ENCODE peak calls at places on chromosomes 2 and 18, in seven cellular contexts. J is right cardiac atrium; Y is effector memory CD4-positive, alpha-beta T cell; C is endothelial cell; H is activated CD8-positive, alpha-beta T cell treated with anti-CD3 and anti-CD28 coated beads, Interleukin-2, amount 10 ng/mL, durations not matched to agents 7 days and 5 days; G is activated T-cell treated with anti-CD3 and anti-CD28 coated beads for 1 hour; W is lower lobe of right lung. F is an unnamed sample.

GRCh38 chr2:68774569-68775271 is 40.1 kb downstream of the ARHGAP25 start:
- DNase-seq in Y (peak), J (peak), G (peak), H (peak), C (peak), W (peak), F (peak)

GRCh38 chr2:84838434-84839145 is 42.3 kb downstream of the TRABD2A start:
- DNase-seq in J (no peak), G (no peak), W (no peak), Y (no peak), C (no peak), H (no peak), F (no peak)

GRCh38 chr2:96161785-96162367 is 16.6 kb upstream of the DUSP2 start:
- DNase-seq in J (no peak), W (no peak), H (no peak), Y (no peak), C (no peak), G (no peak), F (no peak)

GRCh38 chr2:27773959-27774358 is 2.4 kb downstream of the MRPL33 start:
- DNase-seq in Y (no peak), H (no peak), J (no peak), G (no peak), C (no peak), W (no peak), F (no peak)

GRCh38 chr18:13221821-13222220 is 3.3 kb downstream of the LDLRAD4 start:
- DNase-seq in G (no peak), Y (no peak), J (peak), C (no peak), W (no peak), H (no peak), F (no peak)

GRCh38 chr2:95279435-95280035 is 5.3 kb downstream of the PROM2 start:
- DNase-seq in G (no peak), C (no peak), W (peak), J (no peak), Y (no peak), H (no peak), F (no peak)

GRCh38 chr2:134539946-134540345 is 178.9 kb downstream of the TMEM163 start:
- DNase-seq in G (no peak), J (no peak), Y (no peak), C (no peak), H (no peak), W (no peak), F (no peak)

GRCh38 chr18:79690071-79690470 is 10.5 kb downstream of the CTDP1 start:
- DNase-seq in C (no peak), W (no peak), J (no peak), Y (no peak), H (no peak), G (no peak), F (no peak)

GRCh38 chr18:50649821-50650220 is 89.9 kb downstream of the MAPK4 start:
- DNase-seq in C (no peak), J (peak), H (no peak), Y (no peak), G (no peak), W (peak), F (no peak)

GRCh38 chr18:9671214-9671613 is 36.9 kb upstream of the RAB31 start:
- DNase-seq in H (no peak), J (no peak), C (no peak), W (no peak), G (no peak), Y (no peak), F (no peak)

GRCh38 chr2:215419769-215420470 is 15.9 kb downstream of the FN1 start:
- DNase-seq in J (no peak), W (no peak), Y (no peak), G (no peak), C (no peak), H (no peak), F (no peak)

GRCh38 chr18:55735199-55735855 is 147.3 kb upstream of the TCF4 start:
- DNase-seq in J (no peak), H (no peak), Y (no peak), W (no peak), G (no peak), C (no peak), F (no peak)

GRCh38 chr18:79525556-79526467 is 130.1 kb downstream of the NFATC1 start:
- DNase-seq in Y (no peak), H (no peak), W (peak), C (no peak), G (no peak), J (peak), F (no peak)

GRCh38 chr18:76874643-76875389 is 52.5 kb downstream of the ZNF236 start:
- DNase-seq in J (no peak), Y (peak), H (no peak), G (no peak), C (peak), W (no peak), F (no peak)

GRCh38 chr2:48479923-48480322 is 50.0 kb upstream of the STON1 start:
- DNase-seq in J (no peak), W (no peak), H (no peak), G (no peak), Y (no peak), C (no peak), F (no peak)

GRCh38 chr2:19488009-19488691 is 129.7 kb upstream of the OSR1 start:
- DNase-seq in W (no peak), H (peak), J (no peak), C (no peak), G (no peak), Y (no peak), F (no peak)

GRCh38 chr2:200786826-200787225 is 24.9 kb upstream of the BZW1 start:
- DNase-seq in G (no peak), C (no peak), H (no peak), Y (no peak), J (no peak), W (no peak), F (no peak)

GRCh38 chr2:180604077-180604476 is 376.3 kb upstream of the UBE2E3 start:
- DNase-seq in W (no peak), H (peak), J (no peak), Y (no peak), C (peak), G (no peak), F (no peak)

GRCh38 chr18:48786621-48787522 is 163.9 kb downstream of the SMAD7 start:
- DNase-seq in Y (no peak), C (no peak), J (peak), H (no peak), W (peak), G (no peak), F (no peak)

GRCh38 chr2:101267671-101268656 is 15.3 kb downstream of the CNOT11 start:
- DNase-seq in J (no peak), H (no peak), G (no peak), C (no peak), Y (no peak), W (no peak), F (no peak)

GRCh38 chr2:202149155-202149762 is 76.2 kb downstream of the KIAA2012 start:
- DNase-seq in J (peak), Y (no peak), W (no peak), C (no peak), H (no peak), G (no peak), F (no peak)

GRCh38 chr2:98634406-98635092 is 26.2 kb downstream of the UNC50 start:
- DNase-seq in W (no peak), C (peak), Y (no peak), H (peak), G (no peak), J (no peak), F (no peak)

GRCh38 chr2:178478442-178479274 is at the start of gene FKBP7:
- DNase-seq in W (peak), J (peak), G (peak), H (peak), Y (peak), C (peak), F (peak)

GRCh38 chr18:73987247-73987980 is 160.2 kb downstream of the FBXO15 start:
- DNase-seq in Y (no peak), H (peak), J (no peak), C (no peak), G (no peak), W (no peak), F (no peak)

GRCh38 chr18:44742741-44743311 is 62.1 kb downstream of the SETBP1 start:
- DNase-seq in H (no peak), Y (no peak), J (peak), W (no peak), G (no peak), C (no peak), F (no peak)

GRCh38 chr18:8773980-8774379 is 68.6 kb downstream of the MTCL1 start:
- DNase-seq in W (no peak), Y (no peak), C (no peak), H (no peak), G (no peak), J (no peak), F (no peak)

GRCh38 chr2:234974501-234975385 is 22.9 kb downstream of the SH3BP4 start:
- DNase-seq in H (no peak), W (no peak), J (peak), G (no peak), Y (no peak), C (no peak), F (no peak)

GRCh38 chr2:186695081-186695756 is 1.4 kb downstream of the FAM171B start:
- DNase-seq in H (no peak), Y (no peak), G (no peak), J (no peak), W (no peak), C (no peak), F (no peak)

F was measured in germinal center.